ENCODE peak calls at places on chromosomes 12 and 14, in nine cellular contexts. C is activated T-helper 1 cell treated with Interleukin-2 at 50 U/mL for 16 hours; J is HuH-7.5; N is psoas muscle; M is fibroblast of lung; Y is cardiac muscle cell; R is caudate nucleus; W is stimulated activated CD8-positive, alpha-beta memory T cell treated with anti-CD3 and anti-CD28 coated beads, Interleukin-12 subunit alpha, Interleukin-12 subunit beta, amount 100 ng/mL, for 4 hours; O is lower leg skin. L is an unnamed sample.

GRCh38 chr14:99682809-99683618 is 1.1 kb upstream of the CYP46A1 start:
- DNase-seq in W (peak; percentile 66), C (peak; percentile 76), Y (peak; percentile 75), M (peak; percentile 50), R (peak; percentile 65), N (peak; percentile 87), O (peak; percentile 75), J (peak; percentile 91), L (peak; percentile 70)

GRCh38 chr12:25755681-25756260 is 202.7 kb upstream of the LMNTD1 start:
- DNase-seq in M (peak; percentile 19), C (no peak), O (no peak), J (no peak), Y (peak; percentile 13), R (no peak), N (no peak), W (no peak), L (no peak)

GRCh38 chr12:32116897-32117296 is 10.2 kb downstream of the BICD1 start:
- DNase-seq in M (peak; percentile 80), R (no peak), N (no peak), C (no peak), J (no peak), W (no peak), Y (no peak), O (no peak), L (no peak)

GRCh38 chr12:124480469-124481256 is 86.7 kb downstream of the NCOR2 start:
- DNase-seq in W (no peak), M (peak; percentile 74), C (no peak), O (no peak), J (no peak), N (peak; percentile 61), R (no peak), Y (peak; percentile 79), L (no peak)

GRCh38 chr12:132162508-132163031 is 18.3 kb downstream of the NOC4L start:
- DNase-seq in C (no peak), O (no peak), N (peak; percentile 32), J (no peak), W (no peak), M (peak; percentile 85), R (no peak), Y (peak; percentile 84), L (no peak)

GRCh38 chr14:105168496-105168978 is at the start of gene JAG2:
- DNase-seq in J (peak; percentile 82), R (peak; percentile 34), O (no peak), Y (peak; percentile 24), W (peak; percentile 44), N (peak; percentile 68), M (peak; percentile 32), C (peak; percentile 22), L (peak; percentile 30)

GRCh38 chr12:95326450-95326849 is 108.8 kb downstream of the VEZT start:
- DNase-seq in O (no peak), J (no peak), W (no peak), R (no peak), M (peak; percentile 72), Y (peak; percentile 85), C (no peak), N (no peak), L (no peak)

GRCh38 chr12:85531345-85531744 is 251.3 kb downstream of the ALX1 start:
- DNase-seq in O (no peak), J (no peak), N (no peak), M (no peak), R (no peak), C (no peak), W (no peak), Y (no peak), L (no peak)

GRCh38 chr12:110371408-110372055 is 32.0 kb downstream of the ANAPC7 start:
- DNase-seq in O (no peak), M (no peak), N (no peak), J (no peak), Y (peak; percentile 32), R (no peak), C (no peak), W (no peak), L (peak; percentile 78)

GRCh38 chr14:57974896-57975295 is 109.0 kb upstream of the SLC35F4 start:
- DNase-seq in O (no peak), N (no peak), W (no peak), M (no peak), Y (no peak), C (no peak), J (no peak), R (no peak), L (no peak)

GRCh38 chr14:71730471-71730870 is 201.8 kb upstream of the RGS6 start:
- DNase-seq in C (no peak), Y (no peak), N (no peak), R (no peak), J (no peak), W (no peak), O (no peak), M (peak; percentile 66), L (no peak)

GRCh38 chr12:112013601-112014402 is 576 bp downstream of the ERP29 start:
- DNase-seq in M (peak; percentile 74), W (peak; percentile 42), J (peak; percentile 42), Y (peak; percentile 84), C (peak; percentile 55), R (peak; percentile 62), N (peak; percentile 50), O (peak; percentile 33), L (peak; percentile 49)

GRCh38 chr14:24179961-24180726 is 8.3 kb downstream of the REC8 start:
- DNase-seq in O (no peak), Y (peak; percentile 56), C (no peak), R (no peak), M (peak; percentile 90), J (no peak), N (no peak), W (no peak), L (no peak)

GRCh38 chr12:71299541-71300376 is 139.8 kb upstream of the LGR5 start:
- DNase-seq in C (no peak), N (no peak), Y (no peak), O (no peak), J (no peak), R (no peak), M (peak; percentile 17), W (no peak), L (no peak)

GRCh38 chr12:29239336-29239735 is 90.3 kb downstream of the FAR2 start:
- DNase-seq in Y (no peak), J (no peak), O (no peak), R (no peak), N (no peak), C (no peak), W (no peak), M (no peak), L (no peak)

GRCh38 chr14:85112762-85113161 is 417.2 kb upstream of the FLRT2 start:
- DNase-seq in W (no peak), N (no peak), J (no peak), O (no peak), C (no peak), R (no peak), Y (no peak), M (no peak), L (no peak)

GRCh38 chr12:40248585-40249297 is 23.9 kb downstream of the LRRK2 start:
- DNase-seq in N (no peak), O (no peak), Y (no peak), M (peak; percentile 32), W (no peak), J (no peak), R (no peak), C (no peak), L (no peak)

GRCh38 chr12:111428728-111429175 is 23.0 kb downstream of the SH2B3 start:
- DNase-seq in Y (peak; percentile 39), M (no peak), N (no peak), W (no peak), C (no peak), R (no peak), J (no peak), O (no peak), L (no peak)

GRCh38 chr14:53850714-53851296 is 105.8 kb downstream of the BMP4 start:
- DNase-seq in Y (peak; percentile 78), C (no peak), J (no peak), N (no peak), O (no peak), W (no peak), R (no peak), M (peak; percentile 82), L (no peak)

L was measured in activated B cell treated with CpG ODN at 0.5 μM for 24 hours.